ENCODE peak calls at places on chromosomes 11 and 22, in seven cellular contexts. One of them, this sample, is unnamed. For H3K36me3, the result is how much of the 10 kb centered on the place peaks cover.

GRCh38 chr22:24011735-24012068 is 598 bp downstream of the CABIN1 start:
- DNase-seq in ovary: no peak
- DNase-seq in uterus: no peak
- DNase-seq in suprapubic skin: no peak
- DNase-seq in sigmoid colon: no peak
- DNase-seq in adrenal gland: no peak
- DNase-seq in Peyer's patch: no peak
- DNase-seq in this sample: no peak

GRCh38 chr11:3153291-3153861 is 11.7 kb downstream of the OSBPL5 start:
- DNase-seq in ovary: peak
- DNase-seq in suprapubic skin: no peak
- DNase-seq in sigmoid colon: peak
- DNase-seq in Peyer's patch: peak
- DNase-seq in uterus: peak
- DNase-seq in adrenal gland: no peak
- DNase-seq in this sample: peak

GRCh38 chr11:10487002-10487647 is 32.1 kb downstream of the AMPD3 start:
- DNase-seq in Peyer's patch: no peak
- DNase-seq in uterus: no peak
- DNase-seq in sigmoid colon: no peak
- DNase-seq in ovary: no peak
- DNase-seq in adrenal gland: peak
- DNase-seq in suprapubic skin: no peak
- DNase-seq in this sample: no peak

GRCh38 chr11:86592659-86593451 is 79.6 kb downstream of the ME3 start:
- DNase-seq in ovary: peak
- DNase-seq in uterus: peak
- DNase-seq in sigmoid colon: peak
- DNase-seq in Peyer's patch: peak
- DNase-seq in suprapubic skin: peak
- DNase-seq in adrenal gland: peak
- DNase-seq in this sample: peak

GRCh38 chr22:43270314-43270908 is 72.8 kb downstream of the SCUBE1 start:
- DNase-seq in adrenal gland: no peak
- DNase-seq in suprapubic skin: no peak
- DNase-seq in ovary: no peak
- DNase-seq in uterus: no peak
- DNase-seq in sigmoid colon: no peak
- DNase-seq in Peyer's patch: no peak
- DNase-seq in this sample: no peak

GRCh38 chr22:43449831-43450225 is 38.0 kb downstream of the MPPED1 start:
- DNase-seq in suprapubic skin: no peak
- DNase-seq in adrenal gland: no peak
- DNase-seq in uterus: no peak
- DNase-seq in Peyer's patch: no peak
- DNase-seq in sigmoid colon: no peak
- DNase-seq in ovary: no peak
- DNase-seq in this sample: no peak

GRCh38 chr11:8403310-8403709 is 139.6 kb upstream of the LMO1 start:
- DNase-seq in ovary: no peak
- DNase-seq in Peyer's patch: no peak
- DNase-seq in uterus: no peak
- DNase-seq in suprapubic skin: no peak
- DNase-seq in adrenal gland: no peak
- DNase-seq in sigmoid colon: no peak
- DNase-seq in this sample: no peak

GRCh38 chr11:64799256-64799924 is 3.6 kb downstream of the MAP4K2 start:
- DNase-seq in adrenal gland: no peak
- DNase-seq in Peyer's patch: no peak
- DNase-seq in uterus: no peak
- DNase-seq in ovary: no peak
- DNase-seq in suprapubic skin: no peak
- DNase-seq in sigmoid colon: no peak
- DNase-seq in this sample: no peak

GRCh38 chr11:133698654-133699053 is 146.7 kb downstream of the SPATA19 start:
- DNase-seq in sigmoid colon: no peak
- DNase-seq in uterus: no peak
- DNase-seq in ovary: no peak
- DNase-seq in Peyer's patch: no peak
- DNase-seq in adrenal gland: no peak
- DNase-seq in suprapubic skin: no peak
- DNase-seq in this sample: no peak

GRCh38 chr11:110297082-110297725 is 790 bp upstream of the RDX start:
- DNase-seq in ovary: no peak
- DNase-seq in sigmoid colon: no peak
- DNase-seq in suprapubic skin: no peak
- DNase-seq in adrenal gland: no peak
- DNase-seq in Peyer's patch: no peak
- DNase-seq in uterus: no peak
- DNase-seq in this sample: no peak

GRCh38 chr11:78377625-78378418 is 39.8 kb downstream of the GAB2 start:
- DNase-seq in ovary: no peak
- DNase-seq in uterus: no peak
- DNase-seq in adrenal gland: no peak
- DNase-seq in Peyer's patch: no peak
- DNase-seq in suprapubic skin: no peak
- DNase-seq in sigmoid colon: no peak
- DNase-seq in this sample: no peak

GRCh38 chr11:68542617-68543016 is 82.1 kb downstream of the PPP6R3 start:
- DNase-seq in Peyer's patch: no peak
- DNase-seq in suprapubic skin: no peak
- DNase-seq in adrenal gland: peak
- DNase-seq in uterus: peak
- DNase-seq in sigmoid colon: peak
- DNase-seq in ovary: no peak
- DNase-seq in this sample: no peak

DNA sequence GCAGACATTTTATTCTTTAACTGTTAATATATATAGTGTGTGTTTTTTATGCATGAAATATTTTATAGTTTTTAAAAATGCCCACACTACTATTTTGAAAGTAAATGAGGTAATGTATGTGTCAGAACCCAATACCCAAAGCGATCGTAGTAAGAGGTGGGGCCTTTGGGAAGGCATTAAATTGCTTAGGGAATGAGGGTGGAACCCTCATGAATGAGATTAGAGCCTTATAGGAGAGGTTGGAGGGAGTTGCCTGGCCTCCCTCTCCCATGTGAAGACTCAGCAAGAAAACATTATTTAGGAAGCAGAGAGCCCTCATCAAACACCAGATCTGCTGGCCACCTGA is 11.1 kb downstream of the KLHL35 start:
- DNase-seq in ovary: no peak
- DNase-seq in uterus: no peak
- DNase-seq in Peyer's patch: no peak
- DNase-seq in adrenal gland: no peak
- DNase-seq in suprapubic skin: no peak
- DNase-seq in sigmoid colon: no peak
- DNase-seq in this sample: no peak
- H3K27ac ChIP-seq in ovary: no peak
- H3K27ac ChIP-seq in uterus: no peak
- H3K27ac ChIP-seq in Peyer's patch: no peak
- H3K27ac ChIP-seq in adrenal gland: no peak
- H3K27ac ChIP-seq in suprapubic skin: no peak
- H3K27ac ChIP-seq in sigmoid colon: no peak
- H3K27ac ChIP-seq in this sample: no peak

DNA sequence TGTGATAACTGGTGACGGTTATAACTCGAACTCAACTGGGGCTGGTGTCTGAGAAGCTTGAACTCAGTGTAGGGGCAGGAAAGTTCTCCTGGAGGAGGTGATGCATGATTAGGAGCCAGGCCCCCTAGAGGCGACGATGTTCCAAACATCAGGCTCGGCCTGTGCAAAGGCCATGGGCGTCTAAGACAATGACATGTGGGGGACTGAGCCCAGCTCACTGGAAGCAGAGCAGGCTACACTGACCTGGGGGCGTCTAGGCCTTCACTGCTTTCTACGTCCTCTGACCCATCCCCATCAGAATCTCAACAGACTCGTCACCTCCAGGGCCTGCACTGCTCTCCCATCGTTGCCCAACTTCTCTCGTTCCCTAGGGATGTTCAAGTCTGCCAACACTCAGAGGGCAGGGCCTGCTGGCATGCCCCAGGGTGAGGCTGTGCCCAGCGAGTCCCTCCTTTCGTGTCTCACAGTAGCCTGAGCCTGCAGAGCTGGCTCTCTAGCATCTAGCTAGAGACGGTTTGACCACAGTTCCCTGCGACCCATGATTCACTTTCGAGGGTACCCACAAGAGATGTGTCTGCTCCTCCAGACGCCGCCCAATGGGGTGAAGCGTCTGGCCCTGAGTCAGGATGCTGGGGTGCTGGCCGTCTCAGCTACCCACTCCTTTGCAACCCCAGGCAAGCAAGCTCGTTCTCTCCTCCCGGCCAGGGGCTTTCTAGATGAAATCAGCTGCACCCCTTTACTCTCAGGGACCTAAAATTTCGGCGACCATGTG is 1.1 kb upstream of the ATG16L2 start:
- DNase-seq in suprapubic skin: peak
- DNase-seq in adrenal gland: peak
- DNase-seq in uterus: peak
- DNase-seq in ovary: peak
- DNase-seq in sigmoid colon: peak
- DNase-seq in Peyer's patch: peak
- DNase-seq in this sample: peak
- TF ChIP-seq POLR2A in suprapubic skin: no peak
- TF ChIP-seq POLR2A in adrenal gland: no peak
- TF ChIP-seq POLR2A in uterus: no peak
- TF ChIP-seq POLR2A in ovary: no peak
- TF ChIP-seq POLR2A in sigmoid colon: no peak
- TF ChIP-seq POLR2A in Peyer's patch: no peak
- TF ChIP-seq POLR2A in this sample: no peak

GRCh38 chr22:31339148-31339832 is 6.9 kb downstream of the PATZ1 start:
- DNase-seq in uterus: no peak
- DNase-seq in ovary: no peak
- DNase-seq in adrenal gland: no peak
- DNase-seq in sigmoid colon: no peak
- DNase-seq in suprapubic skin: no peak
- DNase-seq in Peyer's patch: no peak
- DNase-seq in this sample: no peak

GRCh38 chr22:31340360-31340759 is 5.8 kb downstream of the PATZ1 start:
- DNase-seq in ovary: no peak
- DNase-seq in adrenal gland: no peak
- DNase-seq in Peyer's patch: no peak
- DNase-seq in sigmoid colon: no peak
- DNase-seq in uterus: no peak
- DNase-seq in suprapubic skin: no peak
- DNase-seq in this sample: no peak

GRCh38 chr22:31341386-31342088 is 4.6 kb downstream of the PATZ1 start:
- DNase-seq in ovary: no peak
- DNase-seq in adrenal gland: no peak
- DNase-seq in Peyer's patch: no peak
- DNase-seq in suprapubic skin: no peak
- DNase-seq in sigmoid colon: no peak
- DNase-seq in uterus: no peak
- DNase-seq in this sample: no peak

GRCh38 chr22:31342389-31343125 is 3.6 kb downstream of the PATZ1 start:
- DNase-seq in adrenal gland: no peak
- DNase-seq in sigmoid colon: no peak
- DNase-seq in uterus: no peak
- DNase-seq in Peyer's patch: no peak
- DNase-seq in suprapubic skin: no peak
- DNase-seq in ovary: no peak
- DNase-seq in this sample: no peak

DNA sequence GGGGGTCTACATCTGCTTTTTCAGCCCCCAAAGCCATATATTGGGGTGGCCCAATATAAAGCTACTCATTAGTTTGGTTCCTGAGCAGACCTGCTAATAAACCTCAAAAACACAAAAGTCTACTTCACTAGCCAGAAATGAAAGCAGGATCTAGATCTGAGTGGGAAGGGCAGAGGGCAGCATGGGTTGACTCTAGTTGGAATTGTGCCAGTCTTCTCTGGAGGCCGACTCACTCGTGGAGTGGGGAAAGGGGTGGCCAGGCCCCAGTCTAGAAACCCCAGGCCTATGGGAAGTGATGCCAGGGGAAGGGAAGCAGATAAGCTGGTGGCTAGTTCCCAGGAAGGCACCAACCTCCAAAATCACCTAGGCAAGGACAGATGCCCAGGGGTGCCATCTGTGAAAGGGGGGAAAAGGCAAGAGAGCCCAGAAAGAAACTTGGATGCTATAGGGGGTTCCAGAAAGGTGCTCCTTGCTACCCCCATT is 5.3 kb downstream of the PATZ1 start:
- DNase-seq in Peyer's patch: no peak
- DNase-seq in sigmoid colon: no peak
- DNase-seq in suprapubic skin: no peak
- DNase-seq in adrenal gland: no peak
- DNase-seq in uterus: no peak
- DNase-seq in ovary: no peak
- DNase-seq in this sample: no peak
- H3K36me3 ChIP-seq in Peyer's patch: under half
- H3K36me3 ChIP-seq in sigmoid colon: under half
- H3K36me3 ChIP-seq in suprapubic skin: under half
- H3K36me3 ChIP-seq in adrenal gland: under half
- H3K36me3 ChIP-seq in uterus: under half
- H3K36me3 ChIP-seq in ovary: under half
- H3K36me3 ChIP-seq in this sample: half or more

GRCh38 chr11:107282195-107282594 is 175.4 kb downstream of the CWF19L2 start:
- DNase-seq in adrenal gland: no peak
- DNase-seq in ovary: no peak
- DNase-seq in sigmoid colon: no peak
- DNase-seq in uterus: no peak
- DNase-seq in suprapubic skin: no peak
- DNase-seq in Peyer's patch: no peak
- DNase-seq in this sample: no peak
- H3K27ac ChIP-seq in adrenal gland: no peak
- H3K27ac ChIP-seq in ovary: no peak
- H3K27ac ChIP-seq in sigmoid colon: no peak
- H3K27ac ChIP-seq in uterus: no peak
- H3K27ac ChIP-seq in suprapubic skin: no peak
- H3K27ac ChIP-seq in Peyer's patch: no peak
- H3K27ac ChIP-seq in this sample: no peak

This sample was measured in heart left ventricle.